ENCODE peak calls at places on chromosomes 3 and 15, in nine cellular contexts. U is suprapubic skin, Z is stomach, O is GM12878, E is K562, F is ovary, J is transverse colon, D is SK-N-SH, W is A549. V is an unnamed sample.

GRCh38 chr15:41825572-41826535 is 2.0 kb upstream of the JMJD7 start:
- DNase-seq in D (no peak), E (no peak), O (no peak), Z (no peak), W (no peak), F (no peak), U (no peak), J (no peak), V (peak)

GRCh38 chr15:40925495-40925862 is 3.7 kb upstream of the DLL4 start:
- DNase-seq in F (no peak), J (no peak), E (no peak), W (no peak), Z (no peak), D (peak), O (no peak), U (no peak), V (no peak)

GRCh38 chr15:78477295-78477694 is 30.1 kb upstream of the HYKK start:
- DNase-seq in U (no peak), D (no peak), O (no peak), W (no peak), E (no peak), Z (no peak), F (no peak), J (no peak), V (no peak)

GRCh38 chr3:175129126-175129525 is 270.0 kb downstream of the NAALADL2 start:
- DNase-seq in D (no peak), F (no peak), U (no peak), O (no peak), W (no peak), J (no peak), Z (no peak), E (no peak), V (no peak)

GRCh38 chr3:11998091-11998490 is 6.1 kb upstream of the SYN2 start:
- DNase-seq in Z (no peak), J (no peak), D (no peak), E (no peak), U (no peak), F (no peak), O (no peak), W (no peak), V (no peak)

GRCh38 chr15:52660192-52660591 is 19.0 kb downstream of the ATOSA start:
- DNase-seq in O (no peak), J (no peak), W (no peak), D (no peak), Z (no peak), E (no peak), F (no peak), U (no peak), V (no peak)

GRCh38 chr3:61875073-61875472 is 313.7 kb downstream of the PTPRG start:
- DNase-seq in O (no peak), W (no peak), U (no peak), E (no peak), J (no peak), F (no peak), Z (no peak), D (no peak), V (peak)

GRCh38 chr3:62607287-62608029 is 234.1 kb upstream of the FEZF2 start:
- DNase-seq in Z (peak), F (no peak), U (no peak), O (no peak), D (no peak), W (no peak), E (no peak), J (no peak), V (peak)

GRCh38 chr15:88083828-88084760 is 172.4 kb downstream of the NTRK3 start:
- DNase-seq in U (no peak), J (no peak), F (no peak), D (no peak), W (no peak), E (no peak), Z (no peak), O (no peak), V (no peak)

GRCh38 chr3:41431386-41431785 is 232.1 kb downstream of the CTNNB1 start:
- DNase-seq in U (no peak), Z (no peak), D (no peak), W (no peak), O (no peak), F (no peak), J (no peak), E (no peak), V (no peak)

GRCh38 chr3:13040381-13041074 is 32.7 kb downstream of the IQSEC1 start:
- DNase-seq in U (no peak), Z (no peak), F (no peak), W (no peak), O (no peak), J (peak), D (peak), E (peak), V (no peak)

GRCh38 chr3:67946446-67946845 is 292.0 kb upstream of the SUCLG2 start:
- DNase-seq in Z (no peak), U (no peak), W (no peak), F (no peak), E (no peak), J (no peak), D (no peak), O (no peak), V (no peak)

GRCh38 chr3:101066776-101067175 is 73.6 kb upstream of the ABI3BP start:
- DNase-seq in Z (no peak), F (no peak), D (no peak), W (no peak), O (no peak), J (no peak), U (no peak), E (no peak), V (no peak)

GRCh38 chr3:111751961-111752360 is 107.1 kb upstream of the PHLDB2 start:
- DNase-seq in O (no peak), F (no peak), E (no peak), D (no peak), W (no peak), J (no peak), Z (no peak), U (no peak), V (no peak)

GRCh38 chr15:35427091-35427490 is 118.9 kb downstream of the DPH6 start:
- DNase-seq in U (no peak), Z (no peak), J (no peak), W (no peak), O (no peak), E (no peak), F (no peak), D (no peak), V (no peak)

GRCh38 chr3:127750226-127751031 is 71.9 kb downstream of the MGLL start:
- DNase-seq in W (no peak), D (peak), E (no peak), U (peak), F (no peak), J (peak), Z (no peak), O (peak), V (no peak)

GRCh38 chr3:58051196-58051595 is 43.0 kb downstream of the FLNB start:
- DNase-seq in W (no peak), F (peak), J (no peak), E (no peak), O (no peak), U (no peak), Z (no peak), D (no peak), V (no peak)

GRCh38 chr3:58045084-58045483 is 36.9 kb downstream of the FLNB start:
- DNase-seq in O (no peak), U (no peak), J (no peak), W (no peak), E (no peak), D (no peak), F (no peak), Z (no peak), V (no peak)

GRCh38 chr3:58049143-58049785 is 41.0 kb downstream of the FLNB start:
- DNase-seq in W (peak), E (peak), Z (peak), U (no peak), D (no peak), J (no peak), O (no peak), F (peak), V (peak)

GRCh38 chr3:58047806-58048205 is 39.6 kb downstream of the FLNB start:
- DNase-seq in Z (no peak), O (no peak), U (no peak), E (no peak), F (no peak), W (no peak), D (no peak), J (no peak), V (no peak)

GRCh38 chr3:58048301-58048700 is 40.1 kb downstream of the FLNB start:
- DNase-seq in O (no peak), W (no peak), D (no peak), F (no peak), J (no peak), E (no peak), Z (no peak), U (no peak), V (no peak)
- H3K4me3 ChIP-seq in O (no peak), W (peak), D (no peak), F (no peak), J (no peak), E (no peak), Z (no peak), U (no peak), V (no peak)

GRCh38 chr15:69087581-69087980 is 72.9 kb upstream of the GLCE start:
- DNase-seq in Z (no peak), E (no peak), D (no peak), F (no peak), J (no peak), W (no peak), O (no peak), U (no peak), V (no peak)
- H3K27ac ChIP-seq in Z (no peak), E (no peak), D (no peak), F (no peak), J (no peak), W (no peak), O (no peak), U (no peak), V (no peak)

GRCh38 chr3:77081240-77081661 is 41.4 kb downstream of the ROBO2 start:
- DNase-seq in F (peak), E (no peak), Z (no peak), J (no peak), O (no peak), D (no peak), W (no peak), U (no peak), V (no peak)

GRCh38 chr3:77079988-77080585 is 40.2 kb downstream of the ROBO2 start:
- DNase-seq in Z (no peak), U (no peak), O (no peak), E (no peak), D (no peak), W (no peak), F (no peak), J (no peak), V (no peak)

DNA sequence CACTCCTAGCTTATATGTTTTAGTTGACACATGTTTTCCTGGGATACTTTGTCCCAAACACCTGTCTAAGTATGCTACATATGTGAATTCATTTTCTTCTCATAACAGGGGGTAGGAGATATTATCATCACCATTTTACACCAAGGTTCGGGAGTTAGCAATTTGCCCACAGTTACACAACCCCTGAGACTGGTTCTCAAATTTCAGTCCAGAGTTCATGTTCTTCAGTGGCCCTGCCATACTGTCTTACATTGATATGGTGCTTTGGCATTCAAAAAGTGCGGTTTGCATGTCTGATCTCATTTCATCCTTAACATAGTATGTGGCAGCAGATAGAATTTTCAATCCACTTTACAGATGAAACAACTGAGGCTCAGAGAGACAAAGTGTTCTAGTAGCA is 38.4 kb downstream of the ROBO2 start:
- DNase-seq in F (no peak), D (no peak), O (no peak), E (no peak), Z (no peak), W (no peak), U (no peak), J (no peak), V (no peak)
- TF ChIP-seq EP300 in F (no peak), D (no peak), O (no peak), E (no peak), Z (no peak), W (no peak), U (no peak), J (no peak), V (no peak)

DNA sequence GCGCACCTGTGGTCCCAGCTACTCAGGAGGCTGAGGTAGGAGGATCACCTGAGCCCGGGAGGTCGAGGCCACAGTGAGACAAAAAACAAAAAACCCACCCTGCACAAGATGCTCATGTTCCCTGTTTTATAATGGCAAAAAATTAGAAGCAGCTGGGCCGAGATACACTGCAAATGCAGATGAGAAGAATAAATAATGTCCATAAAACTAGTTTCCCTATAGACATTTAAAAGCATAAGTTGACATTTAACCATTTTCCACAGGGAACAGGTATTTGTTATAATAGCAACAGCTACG is 537 bp upstream of the SCAP start:
- DNase-seq in F (no peak), E (no peak), O (no peak), U (no peak), J (no peak), D (no peak), Z (no peak), W (no peak), V (no peak)
- H3K4me3 ChIP-seq in F (peak), E (peak), O (peak), U (peak), J (peak), D (peak), Z (peak), W (peak), V (peak)

V was measured in upper lobe of left lung.